ENCODE peak calls at places on chromosomes 1 and 21, in six cellular contexts. N, D, L, Y, S and U are unnamed samples.

GRCh38 chr21:45016031-45016430 is 58.3 kb upstream of the ADARB1 start:
- DNase-seq in S (no peak), N (no peak), D (no peak), Y (no peak), L (no peak), U (no peak)

GRCh38 chr1:23719162-23719820 is 24.0 kb upstream of the ELOA start:
- DNase-seq in Y (no peak), N (no peak), L (no peak), D (no peak), S (no peak), U (no peak)

GRCh38 chr1:159492575-159493323 is 43.1 kb downstream of the OR10J5 start:
- DNase-seq in D (no peak), S (no peak), L (no peak), Y (no peak), N (no peak), U (no peak)

GRCh38 chr1:85295654-85296053 is 19.2 kb upstream of the BCL10 start:
- DNase-seq in L (no peak), N (no peak), Y (no peak), S (no peak), D (no peak), U (no peak)

GRCh38 chr1:22056921-22057320 is 4.4 kb downstream of the CDC42 start:
- DNase-seq in S (no peak), D (no peak), N (no peak), L (no peak), Y (no peak), U (no peak)

GRCh38 chr1:52281518-52281917 is 84.5 kb downstream of the CC2D1B start:
- DNase-seq in D (no peak), Y (no peak), N (no peak), S (no peak), L (no peak), U (no peak)

GRCh38 chr1:170836146-170836545 is 99.2 kb upstream of the MROH9 start:
- DNase-seq in Y (no peak), D (no peak), L (no peak), N (no peak), S (no peak), U (no peak)

GRCh38 chr1:54956726-54957125 is 23.7 kb upstream of the TMEM61 start:
- DNase-seq in S (no peak), L (no peak), N (no peak), Y (no peak), D (no peak), U (no peak)

GRCh38 chr1:161287482-161288054 is 22.2 kb downstream of the MPZ start:
- DNase-seq in Y (no peak), N (no peak), L (no peak), S (no peak), D (no peak), U (no peak)

GRCh38 chr1:182404764-182405163 is 4.3 kb upstream of the TEDDM1 start:
- DNase-seq in S (no peak), D (no peak), L (no peak), N (no peak), Y (no peak), U (no peak)

GRCh38 chr1:226732856-226733291 is 6.2 kb downstream of the ITPKB start:
- DNase-seq in D (no peak), S (no peak), Y (peak; percentile 45), N (no peak), L (no peak), U (no peak)